ENCODE peak calls at places on chromosomes 12 and 14, in four cellular contexts. One of them, this sample, is unnamed.

GRCh38 chr14:59475709-59476108 is 8.5 kb downstream of the L3HYPDH start:
- DNase-seq in Daoy: no peak
- DNase-seq in occipital lobe: no peak
- DNase-seq in hippocampal formation: no peak
- DNase-seq in this sample: no peak

GRCh38 chr14:32012062-32012461 is 65.0 kb upstream of the ARHGAP5 start:
- DNase-seq in Daoy: no peak
- DNase-seq in occipital lobe: no peak
- DNase-seq in hippocampal formation: no peak
- DNase-seq in this sample: no peak

GRCh38 chr14:104221071-104221625 is 82.8 kb downstream of the KIF26A start:
- DNase-seq in occipital lobe: no peak
- DNase-seq in Daoy: no peak
- DNase-seq in hippocampal formation: no peak
- DNase-seq in this sample: no peak

GRCh38 chr12:104295954-104296353 is 7.6 kb upstream of the EID3 start:
- DNase-seq in occipital lobe: no peak
- DNase-seq in hippocampal formation: no peak
- DNase-seq in Daoy: no peak
- DNase-seq in this sample: no peak

GRCh38 chr12:107399061-107399460 is 286.5 kb upstream of the PWP1 start:
- DNase-seq in Daoy: no peak
- DNase-seq in hippocampal formation: no peak
- DNase-seq in occipital lobe: no peak
- DNase-seq in this sample: no peak

GRCh38 chr12:131793623-131794022 is 34.6 kb upstream of the MMP17 start:
- DNase-seq in occipital lobe: peak
- DNase-seq in Daoy: peak
- DNase-seq in hippocampal formation: no peak
- DNase-seq in this sample: no peak

GRCh38 chr12:104748790-104749189 is 209.3 kb downstream of the SLC41A2 start:
- DNase-seq in hippocampal formation: no peak
- DNase-seq in Daoy: peak
- DNase-seq in occipital lobe: no peak
- DNase-seq in this sample: no peak

GRCh38 chr14:71855399-71856036 is 76.7 kb upstream of the RGS6 start:
- DNase-seq in hippocampal formation: no peak
- DNase-seq in Daoy: peak
- DNase-seq in occipital lobe: peak
- DNase-seq in this sample: no peak

GRCh38 chr12:124766745-124767074 is 97.0 kb downstream of the SCARB1 start:
- DNase-seq in occipital lobe: no peak
- DNase-seq in hippocampal formation: no peak
- DNase-seq in Daoy: no peak
- DNase-seq in this sample: no peak

GRCh38 chr14:81931828-81932227 is 398.2 kb upstream of the SEL1L start:
- DNase-seq in occipital lobe: no peak
- DNase-seq in hippocampal formation: no peak
- DNase-seq in Daoy: no peak
- DNase-seq in this sample: no peak

GRCh38 chr12:69341328-69341727 is 6.9 kb upstream of the LYZ start:
- DNase-seq in occipital lobe: no peak
- DNase-seq in Daoy: peak
- DNase-seq in hippocampal formation: no peak
- DNase-seq in this sample: no peak

GRCh38 chr12:67916266-67916970 is 72.8 kb upstream of the IFNG-AS1 start:
- DNase-seq in Daoy: peak
- DNase-seq in occipital lobe: no peak
- DNase-seq in hippocampal formation: no peak
- DNase-seq in this sample: no peak

GRCh38 chr12:74801625-74802024 is 264.0 kb downstream of the ATXN7L3B start:
- DNase-seq in Daoy: no peak
- DNase-seq in occipital lobe: no peak
- DNase-seq in hippocampal formation: no peak
- DNase-seq in this sample: no peak

GRCh38 chr12:24918596-24918995 is 30.3 kb downstream of the BCAT1 start:
- DNase-seq in occipital lobe: no peak
- DNase-seq in Daoy: no peak
- DNase-seq in hippocampal formation: no peak
- DNase-seq in this sample: no peak

GRCh38 chr14:104293851-104294627 is 155.7 kb downstream of the KIF26A start:
- DNase-seq in Daoy: no peak
- DNase-seq in occipital lobe: no peak
- DNase-seq in hippocampal formation: no peak
- DNase-seq in this sample: peak

GRCh38 chr14:38309522-38310262 is 53.8 kb upstream of the CLEC14A start:
- DNase-seq in Daoy: no peak
- DNase-seq in hippocampal formation: no peak
- DNase-seq in occipital lobe: no peak
- DNase-seq in this sample: no peak

GRCh38 chr12:53791735-53792326 is 40.1 kb upstream of the CISTR start:
- DNase-seq in occipital lobe: no peak
- DNase-seq in hippocampal formation: no peak
- DNase-seq in Daoy: peak
- DNase-seq in this sample: no peak

GRCh38 chr12:99618657-99619056 is 28.9 kb upstream of the GARIN6 start:
- DNase-seq in hippocampal formation: no peak
- DNase-seq in Daoy: no peak
- DNase-seq in occipital lobe: no peak
- DNase-seq in this sample: no peak

GRCh38 chr14:101078105-101078891 is 174.8 kb upstream of the RTL1 start:
- DNase-seq in hippocampal formation: no peak
- DNase-seq in Daoy: no peak
- DNase-seq in occipital lobe: no peak
- DNase-seq in this sample: no peak

GRCh38 chr12:57227315-57228115 is 2.0 kb upstream of the SHMT2 start:
- DNase-seq in hippocampal formation: no peak
- DNase-seq in occipital lobe: no peak
- DNase-seq in Daoy: no peak
- DNase-seq in this sample: no peak

GRCh38 chr12:132083731-132084641 is 60.1 kb downstream of the DDX51 start:
- DNase-seq in occipital lobe: peak
- DNase-seq in Daoy: peak
- DNase-seq in hippocampal formation: peak
- DNase-seq in this sample: peak

GRCh38 chr14:86091811-86092210 is 561.9 kb downstream of the FLRT2 start:
- DNase-seq in Daoy: peak
- DNase-seq in hippocampal formation: no peak
- DNase-seq in occipital lobe: no peak
- DNase-seq in this sample: no peak

GRCh38 chr12:23535441-23535840 is 414.0 kb downstream of the SOX5 start:
- DNase-seq in hippocampal formation: no peak
- DNase-seq in occipital lobe: no peak
- DNase-seq in Daoy: no peak
- DNase-seq in this sample: no peak

GRCh38 chr12:46825526-46826414 is at the start of gene SLC38A4:
- DNase-seq in hippocampal formation: no peak
- DNase-seq in occipital lobe: no peak
- DNase-seq in Daoy: peak
- DNase-seq in this sample: no peak

This sample was measured in DMS79 treated with DMSO at 0.1 percent for 48 hours.